ENCODE peak calls at places on chromosomes 16 and 17, in eight cellular contexts. One of them, this sample, is unnamed.

GRCh38 chr17:72176516-72176851 is 55.7 kb downstream of the SOX9 start:
- DNase-seq in colonic mucosa: peak
- DNase-seq in dorsolateral prefrontal cortex: no peak
- DNase-seq in activated T-helper 1 cell treated with anti-CD3 and anti-CD28 coated beads, Interleukin-12 subunit alpha, Interleukin-12 subunit beta, Interleukin-2, Interleukin-4 antibody, amounts not matched to agents 30 ng/mL and 10 ng/mL and 1 ng/mL, durations not matched to agents 14 hours and 24 hours and 36 hours: no peak
- DNase-seq in tibial artery: no peak
- DNase-seq in effector memory CD4-positive, alpha-beta T cell: no peak
- DNase-seq in GM13976: no peak
- DNase-seq in NCI-H82: no peak
- DNase-seq in this sample: no peak

GRCh38 chr16:10688291-10688690 is 6.4 kb downstream of the TEKT5 start:
- DNase-seq in colonic mucosa: peak
- DNase-seq in dorsolateral prefrontal cortex: no peak
- DNase-seq in activated T-helper 1 cell treated with anti-CD3 and anti-CD28 coated beads, Interleukin-12 subunit alpha, Interleukin-12 subunit beta, Interleukin-2, Interleukin-4 antibody, amounts not matched to agents 30 ng/mL and 10 ng/mL and 1 ng/mL, durations not matched to agents 14 hours and 24 hours and 36 hours: no peak
- DNase-seq in tibial artery: no peak
- DNase-seq in effector memory CD4-positive, alpha-beta T cell: no peak
- DNase-seq in GM13976: no peak
- DNase-seq in NCI-H82: no peak
- DNase-seq in this sample: no peak

GRCh38 chr16:57528499-57529323 is 7.7 kb downstream of the CCDC102A start:
- DNase-seq in colonic mucosa: peak
- DNase-seq in dorsolateral prefrontal cortex: no peak
- DNase-seq in activated T-helper 1 cell treated with anti-CD3 and anti-CD28 coated beads, Interleukin-12 subunit alpha, Interleukin-12 subunit beta, Interleukin-2, Interleukin-4 antibody, amounts not matched to agents 30 ng/mL and 10 ng/mL and 1 ng/mL, durations not matched to agents 14 hours and 24 hours and 36 hours: no peak
- DNase-seq in tibial artery: peak
- DNase-seq in effector memory CD4-positive, alpha-beta T cell: no peak
- DNase-seq in GM13976: no peak
- DNase-seq in NCI-H82: no peak
- DNase-seq in this sample: no peak

GRCh38 chr17:79842656-79843474 is 3.6 kb upstream of the CBX4 start:
- DNase-seq in colonic mucosa: peak
- DNase-seq in dorsolateral prefrontal cortex: no peak
- DNase-seq in activated T-helper 1 cell treated with anti-CD3 and anti-CD28 coated beads, Interleukin-12 subunit alpha, Interleukin-12 subunit beta, Interleukin-2, Interleukin-4 antibody, amounts not matched to agents 30 ng/mL and 10 ng/mL and 1 ng/mL, durations not matched to agents 14 hours and 24 hours and 36 hours: no peak
- DNase-seq in tibial artery: no peak
- DNase-seq in effector memory CD4-positive, alpha-beta T cell: no peak
- DNase-seq in GM13976: peak
- DNase-seq in NCI-H82: peak
- DNase-seq in this sample: no peak

GRCh38 chr16:83715217-83715920 is 92.4 kb upstream of the HSBP1 start:
- DNase-seq in colonic mucosa: no peak
- DNase-seq in dorsolateral prefrontal cortex: no peak
- DNase-seq in activated T-helper 1 cell treated with anti-CD3 and anti-CD28 coated beads, Interleukin-12 subunit alpha, Interleukin-12 subunit beta, Interleukin-2, Interleukin-4 antibody, amounts not matched to agents 30 ng/mL and 10 ng/mL and 1 ng/mL, durations not matched to agents 14 hours and 24 hours and 36 hours: no peak
- DNase-seq in tibial artery: peak
- DNase-seq in effector memory CD4-positive, alpha-beta T cell: no peak
- DNase-seq in GM13976: no peak
- DNase-seq in NCI-H82: peak
- DNase-seq in this sample: no peak

GRCh38 chr17:47235506-47235905 is 18.1 kb upstream of the ITGB3 start:
- DNase-seq in colonic mucosa: no peak
- DNase-seq in dorsolateral prefrontal cortex: no peak
- DNase-seq in activated T-helper 1 cell treated with anti-CD3 and anti-CD28 coated beads, Interleukin-12 subunit alpha, Interleukin-12 subunit beta, Interleukin-2, Interleukin-4 antibody, amounts not matched to agents 30 ng/mL and 10 ng/mL and 1 ng/mL, durations not matched to agents 14 hours and 24 hours and 36 hours: no peak
- DNase-seq in tibial artery: no peak
- DNase-seq in effector memory CD4-positive, alpha-beta T cell: no peak
- DNase-seq in GM13976: no peak
- DNase-seq in NCI-H82: no peak
- DNase-seq in this sample: no peak

GRCh38 chr17:41589301-41589700 is 2.6 kb upstream of the KRT14 start:
- DNase-seq in colonic mucosa: no peak
- DNase-seq in dorsolateral prefrontal cortex: no peak
- DNase-seq in activated T-helper 1 cell treated with anti-CD3 and anti-CD28 coated beads, Interleukin-12 subunit alpha, Interleukin-12 subunit beta, Interleukin-2, Interleukin-4 antibody, amounts not matched to agents 30 ng/mL and 10 ng/mL and 1 ng/mL, durations not matched to agents 14 hours and 24 hours and 36 hours: no peak
- DNase-seq in tibial artery: no peak
- DNase-seq in effector memory CD4-positive, alpha-beta T cell: no peak
- DNase-seq in GM13976: no peak
- DNase-seq in NCI-H82: no peak
- DNase-seq in this sample: no peak

GRCh38 chr17:33895491-33895890 is 359.6 kb upstream of the CCL2 start:
- DNase-seq in colonic mucosa: no peak
- DNase-seq in dorsolateral prefrontal cortex: no peak
- DNase-seq in activated T-helper 1 cell treated with anti-CD3 and anti-CD28 coated beads, Interleukin-12 subunit alpha, Interleukin-12 subunit beta, Interleukin-2, Interleukin-4 antibody, amounts not matched to agents 30 ng/mL and 10 ng/mL and 1 ng/mL, durations not matched to agents 14 hours and 24 hours and 36 hours: no peak
- DNase-seq in tibial artery: no peak
- DNase-seq in effector memory CD4-positive, alpha-beta T cell: no peak
- DNase-seq in GM13976: no peak
- DNase-seq in NCI-H82: no peak
- DNase-seq in this sample: no peak

GRCh38 chr17:47846741-47847340 is 4.1 kb downstream of the SP6 start:
- DNase-seq in colonic mucosa: no peak
- DNase-seq in dorsolateral prefrontal cortex: no peak
- DNase-seq in activated T-helper 1 cell treated with anti-CD3 and anti-CD28 coated beads, Interleukin-12 subunit alpha, Interleukin-12 subunit beta, Interleukin-2, Interleukin-4 antibody, amounts not matched to agents 30 ng/mL and 10 ng/mL and 1 ng/mL, durations not matched to agents 14 hours and 24 hours and 36 hours: no peak
- DNase-seq in tibial artery: no peak
- DNase-seq in effector memory CD4-positive, alpha-beta T cell: no peak
- DNase-seq in GM13976: no peak
- DNase-seq in NCI-H82: peak
- DNase-seq in this sample: no peak

GRCh38 chr16:30112197-30113030 is 923 bp downstream of the GDPD3 start:
- DNase-seq in colonic mucosa: peak
- DNase-seq in dorsolateral prefrontal cortex: no peak
- DNase-seq in activated T-helper 1 cell treated with anti-CD3 and anti-CD28 coated beads, Interleukin-12 subunit alpha, Interleukin-12 subunit beta, Interleukin-2, Interleukin-4 antibody, amounts not matched to agents 30 ng/mL and 10 ng/mL and 1 ng/mL, durations not matched to agents 14 hours and 24 hours and 36 hours: peak
- DNase-seq in tibial artery: peak
- DNase-seq in effector memory CD4-positive, alpha-beta T cell: peak
- DNase-seq in GM13976: peak
- DNase-seq in NCI-H82: peak
- DNase-seq in this sample: peak

This sample was measured in fibroblast of pulmonary artery.